ENCODE peak calls at places on chromosome 10, in five cellular contexts. H, J, F, T and M are unnamed samples.

GRCh38 chr10:29736325-29737208 is 101.8 kb upstream of the SVIL start:
- DNase-seq in T (peak), J (no peak), F (peak), H (peak), M (peak)

GRCh38 chr10:87931836-87932230 is 68.4 kb downstream of the PTEN start:
- DNase-seq in H (peak), T (no peak), J (no peak), F (no peak), M (no peak)

GRCh38 chr10:124266468-124267230 is 152.1 kb downstream of the OAT start:
- DNase-seq in F (no peak), J (no peak), H (peak), T (no peak), M (no peak)

GRCh38 chr10:132506711-132507466 is 30.7 kb upstream of the INPP5A start:
- DNase-seq in F (no peak), J (no peak), H (no peak), T (no peak), M (no peak)

GRCh38 chr10:44820094-44820493 is 91.0 kb upstream of the TMEM72 start:
- DNase-seq in T (no peak), F (no peak), H (no peak), J (no peak), M (no peak)

GRCh38 chr10:43878386-43878785 is 229.7 kb upstream of the ZNF32 start:
- DNase-seq in T (peak), F (no peak), J (no peak), H (peak), M (no peak)

GRCh38 chr10:67657775-67658174 is 38.2 kb downstream of the CTNNA3 start:
- DNase-seq in T (no peak), F (no peak), J (no peak), H (no peak), M (no peak)

GRCh38 chr10:23367896-23368685 is 23.5 kb upstream of the C10orf67 start:
- DNase-seq in J (no peak), T (no peak), F (no peak), H (peak), M (no peak)

GRCh38 chr10:69457771-69458237 is 6.5 kb downstream of the TSPAN15 start:
- DNase-seq in T (no peak), J (no peak), H (peak), F (no peak), M (no peak)